ENCODE peak calls at places on chromosomes 2 and 18, in five cellular contexts. One of them, this sample, is unnamed.

GRCh38 chr18:23684515-23685197 is 4.6 kb upstream of the LAMA3 start:
- DNase-seq in neural progenitor cell: no peak
- DNase-seq in heart right ventricle: no peak
- DNase-seq in ovary: no peak
- DNase-seq in GM13977: no peak
- DNase-seq in this sample: no peak

GRCh38 chr18:54250846-54251251 is 18.5 kb upstream of the POLI start:
- DNase-seq in heart right ventricle: no peak
- DNase-seq in GM13977: peak
- DNase-seq in neural progenitor cell: no peak
- DNase-seq in ovary: no peak
- DNase-seq in this sample: no peak

GRCh38 chr2:188475945-188476344 is 184.3 kb downstream of the GULP1 start:
- DNase-seq in GM13977: no peak
- DNase-seq in neural progenitor cell: no peak
- DNase-seq in ovary: no peak
- DNase-seq in heart right ventricle: no peak
- DNase-seq in this sample: no peak

GRCh38 chr2:30782124-30782523 is 25.1 kb downstream of the CAPN13 start:
- DNase-seq in heart right ventricle: no peak
- DNase-seq in GM13977: no peak
- DNase-seq in neural progenitor cell: no peak
- DNase-seq in ovary: no peak
- DNase-seq in this sample: no peak

GRCh38 chr2:85303780-85304531 is 23.8 kb downstream of the TGOLN2 start:
- DNase-seq in heart right ventricle: no peak
- DNase-seq in neural progenitor cell: no peak
- DNase-seq in ovary: no peak
- DNase-seq in GM13977: no peak
- DNase-seq in this sample: no peak

GRCh38 chr2:45778720-45779171 is 127.3 kb downstream of the PRKCE start:
- DNase-seq in GM13977: peak
- DNase-seq in neural progenitor cell: peak
- DNase-seq in ovary: peak
- DNase-seq in heart right ventricle: peak
- DNase-seq in this sample: peak

GRCh38 chr2:189555243-189555642 is 25.3 kb downstream of the SLC40A1 start:
- DNase-seq in ovary: no peak
- DNase-seq in heart right ventricle: no peak
- DNase-seq in GM13977: no peak
- DNase-seq in neural progenitor cell: no peak
- DNase-seq in this sample: no peak

GRCh38 chr2:43075906-43076585 is 150.4 kb downstream of the ZFP36L2 start:
- DNase-seq in ovary: peak
- DNase-seq in neural progenitor cell: no peak
- DNase-seq in heart right ventricle: no peak
- DNase-seq in GM13977: no peak
- DNase-seq in this sample: no peak

GRCh38 chr2:235958631-235959395 is 209.4 kb downstream of the GBX2 start:
- DNase-seq in GM13977: no peak
- DNase-seq in ovary: no peak
- DNase-seq in neural progenitor cell: no peak
- DNase-seq in heart right ventricle: no peak
- DNase-seq in this sample: no peak

GRCh38 chr2:120765911-120766757 is 30.5 kb downstream of the GLI2 start:
- DNase-seq in ovary: peak
- DNase-seq in neural progenitor cell: peak
- DNase-seq in GM13977: no peak
- DNase-seq in heart right ventricle: peak
- DNase-seq in this sample: no peak

GRCh38 chr2:47016172-47016913 is 100.7 kb upstream of the MCFD2 start:
- DNase-seq in ovary: no peak
- DNase-seq in GM13977: no peak
- DNase-seq in neural progenitor cell: peak
- DNase-seq in heart right ventricle: no peak
- DNase-seq in this sample: no peak
- TF ChIP-seq CTCF in ovary: no peak
- TF ChIP-seq CTCF in GM13977: no peak
- TF ChIP-seq CTCF in neural progenitor cell: no peak
- TF ChIP-seq CTCF in heart right ventricle: no peak
- TF ChIP-seq CTCF in this sample: no peak

GRCh38 chr2:170428868-170429267 is 250.9 kb downstream of the MYO3B start:
- DNase-seq in GM13977: no peak
- DNase-seq in heart right ventricle: no peak
- DNase-seq in neural progenitor cell: no peak
- DNase-seq in ovary: no peak
- DNase-seq in this sample: no peak

GRCh38 chr2:170421175-170421687 is 243.3 kb downstream of the MYO3B start:
- DNase-seq in neural progenitor cell: no peak
- DNase-seq in GM13977: no peak
- DNase-seq in heart right ventricle: no peak
- DNase-seq in ovary: no peak
- DNase-seq in this sample: no peak

GRCh38 chr2:170425291-170425751 is 247.4 kb downstream of the MYO3B start:
- DNase-seq in neural progenitor cell: no peak
- DNase-seq in GM13977: no peak
- DNase-seq in heart right ventricle: no peak
- DNase-seq in ovary: no peak
- DNase-seq in this sample: no peak

DNA sequence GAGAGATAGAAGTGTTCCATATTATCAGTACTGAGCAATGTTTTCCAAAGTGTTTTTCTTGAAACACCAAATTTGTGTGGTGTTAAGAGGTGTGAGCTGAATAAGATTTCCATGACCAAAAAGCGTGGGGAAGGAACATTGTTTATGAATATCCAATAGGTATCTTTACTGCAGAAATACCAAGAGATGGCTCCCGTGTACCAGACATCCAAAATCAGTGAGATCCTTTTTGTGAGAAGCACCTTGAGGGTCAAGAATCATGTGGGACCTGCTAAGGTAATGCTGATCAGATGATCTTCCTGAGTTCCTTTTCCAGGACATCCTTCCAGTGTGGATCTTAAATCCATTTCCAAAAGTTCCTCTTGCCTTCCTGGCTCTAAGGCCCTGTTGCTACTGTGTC is 246.0 kb downstream of the MYO3B start:
- DNase-seq in neural progenitor cell: no peak
- DNase-seq in ovary: no peak
- DNase-seq in GM13977: no peak
- DNase-seq in heart right ventricle: no peak
- DNase-seq in this sample: no peak
- TF ChIP-seq CTCF in neural progenitor cell: no peak
- TF ChIP-seq CTCF in ovary: no peak
- TF ChIP-seq CTCF in GM13977: no peak
- TF ChIP-seq CTCF in heart right ventricle: no peak
- TF ChIP-seq CTCF in this sample: no peak

GRCh38 chr18:37534627-37535026 is 31.0 kb downstream of the CELF4 start:
- DNase-seq in ovary: no peak
- DNase-seq in neural progenitor cell: no peak
- DNase-seq in GM13977: no peak
- DNase-seq in heart right ventricle: no peak
- DNase-seq in this sample: no peak

GRCh38 chr18:37535968-37536367 is 29.6 kb downstream of the CELF4 start:
- DNase-seq in ovary: no peak
- DNase-seq in neural progenitor cell: no peak
- DNase-seq in heart right ventricle: peak
- DNase-seq in GM13977: no peak
- DNase-seq in this sample: no peak

GRCh38 chr18:37532917-37533316 is 32.7 kb downstream of the CELF4 start:
- DNase-seq in GM13977: no peak
- DNase-seq in ovary: no peak
- DNase-seq in heart right ventricle: no peak
- DNase-seq in neural progenitor cell: no peak
- DNase-seq in this sample: no peak

GRCh38 chr18:37536646-37537045 is 29.0 kb downstream of the CELF4 start:
- DNase-seq in heart right ventricle: no peak
- DNase-seq in neural progenitor cell: no peak
- DNase-seq in GM13977: no peak
- DNase-seq in ovary: no peak
- DNase-seq in this sample: no peak

DNA sequence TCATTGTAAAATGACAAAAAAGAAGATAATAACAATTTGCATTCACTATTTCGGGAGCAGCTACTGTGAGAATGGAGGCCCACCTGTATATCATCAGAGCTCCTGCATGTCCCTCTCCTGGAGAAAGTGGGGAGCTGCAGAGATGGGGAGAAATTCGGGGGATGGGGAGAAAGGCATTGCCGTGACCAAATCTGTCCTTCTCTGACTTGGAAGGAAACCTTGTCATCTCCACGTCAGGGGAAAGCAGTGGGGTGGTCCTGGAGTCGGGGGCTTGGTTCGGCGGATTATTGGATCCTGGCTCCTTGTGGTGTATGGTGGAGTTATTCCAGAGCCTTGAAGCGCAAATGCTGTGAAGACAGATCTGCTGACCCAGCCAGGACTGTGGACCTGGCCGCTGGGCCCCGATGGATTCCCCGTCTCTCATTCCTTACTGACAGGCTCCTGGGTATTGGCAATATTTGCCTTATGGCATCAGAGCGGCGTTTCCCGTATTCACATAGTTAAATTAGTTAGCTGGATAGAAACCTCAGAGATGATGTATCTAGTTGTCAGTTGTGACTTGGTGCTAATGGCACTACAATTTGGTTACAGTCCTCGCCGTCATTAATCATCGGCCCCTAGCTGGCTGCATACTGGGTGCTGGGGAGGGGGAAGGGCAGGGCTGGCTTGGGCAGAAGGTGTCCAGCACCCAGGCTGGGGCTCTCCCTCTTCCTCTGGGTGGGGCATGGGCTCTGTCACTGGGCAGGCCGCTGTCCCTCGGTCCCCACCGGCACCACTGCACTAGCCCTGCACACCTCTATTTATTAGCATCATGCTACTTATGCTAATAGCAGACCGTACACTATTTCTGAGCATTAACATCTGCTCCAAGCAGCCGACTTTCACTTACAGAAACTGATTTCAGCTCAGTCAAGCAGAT is 31.7 kb downstream of the CELF4 start:
- DNase-seq in GM13977: no peak
- DNase-seq in heart right ventricle: no peak
- DNase-seq in neural progenitor cell: no peak
- DNase-seq in ovary: no peak
- DNase-seq in this sample: no peak
- TF ChIP-seq CTCF in GM13977: no peak
- TF ChIP-seq CTCF in heart right ventricle: no peak
- TF ChIP-seq CTCF in neural progenitor cell: peak
- TF ChIP-seq CTCF in ovary: no peak
- TF ChIP-seq CTCF in this sample: no peak

DNA sequence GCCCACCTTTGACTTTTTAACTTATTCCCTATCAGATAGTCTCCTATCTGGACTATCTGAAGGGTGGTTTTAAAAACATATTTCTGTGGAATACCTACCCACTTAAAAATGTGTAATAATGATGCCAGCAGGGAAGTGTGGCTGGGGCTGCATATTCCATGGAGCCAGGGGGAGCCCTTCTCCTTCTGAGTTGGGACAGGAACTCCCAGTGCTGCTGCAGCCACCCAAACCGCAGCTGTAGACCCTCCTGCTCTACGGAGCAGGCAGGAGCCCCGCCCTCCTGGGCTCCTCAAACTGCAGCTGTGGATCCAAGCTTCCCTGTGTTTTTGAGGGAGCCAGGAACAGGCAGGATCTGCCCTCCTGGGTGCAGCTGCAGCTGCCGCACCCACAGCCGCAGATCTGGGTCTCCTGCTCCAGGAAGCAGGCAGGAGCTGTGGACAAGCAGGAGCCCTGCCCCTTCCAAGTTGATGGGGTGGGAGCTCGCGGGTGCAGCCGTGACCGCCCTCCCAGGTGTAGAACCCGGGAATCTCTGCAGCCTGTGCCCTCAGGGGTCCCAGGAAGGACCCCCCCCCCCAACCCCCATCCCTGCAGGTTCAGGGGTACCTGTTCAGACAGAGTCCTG is 57.8 kb downstream of the PDK1 start:
- DNase-seq in heart right ventricle: no peak
- DNase-seq in neural progenitor cell: no peak
- DNase-seq in ovary: no peak
- DNase-seq in GM13977: no peak
- DNase-seq in this sample: no peak
- TF ChIP-seq CTCF in heart right ventricle: no peak
- TF ChIP-seq CTCF in neural progenitor cell: no peak
- TF ChIP-seq CTCF in ovary: no peak
- TF ChIP-seq CTCF in GM13977: no peak
- TF ChIP-seq CTCF in this sample: no peak

This sample was measured in activated CD8-positive, alpha-beta T cell treated with anti-CD3 and anti-CD28 coated beads for 36 hours.